ENCODE peak calls at places on chromosomes 3 and 15, in ten cellular contexts. A is fibroblast of lung, W is HCT116, C is osteoblast, H is IMR-90, S is hepatocyte, L is astrocyte, G is H9, O is endothelial cell of umbilical vein, X is PC-3. M is an unnamed sample.

GRCh38 chr3:143224731-143225130 is 105.2 kb downstream of the CHST2 start:
- DNase-seq in A (no peak), W (no peak), C (no peak), H (no peak), S (no peak), L (no peak), G (no peak), O (no peak), X (no peak), M (no peak)

GRCh38 chr3:4426782-4427344 is 40.2 kb downstream of the SUMF1 start:
- DNase-seq in A (peak; percentile 92), W (peak; percentile 3), C (peak; percentile 79), H (peak; percentile 91), S (peak; percentile 81), L (peak; percentile 79), G (no peak), O (peak; percentile 46), X (peak; percentile 93), M (peak; percentile 72)

GRCh38 chr3:197736491-197737318 is at the start of gene RUBCN:
- DNase-seq in A (peak; percentile 92), W (peak; percentile 85), C (peak; percentile 99), H (peak; percentile 92), S (peak; percentile 98), L (peak; percentile 91), G (peak; percentile 98), O (peak; percentile 97), X (peak; percentile 97), M (peak; percentile 96)

GRCh38 chr3:120102674-120103073 is 8.4 kb upstream of the GSK3B start:
- DNase-seq in A (no peak), W (no peak), C (no peak), H (no peak), S (no peak), L (no peak), G (no peak), O (no peak), X (peak; percentile 28), M (peak; percentile 91)

GRCh38 chr3:136250226-136250861 is at the start of gene PCCB:
- DNase-seq in A (peak; percentile 94), W (peak; percentile 90), C (peak; percentile 98), H (peak; percentile 93), S (peak; percentile 97), L (peak; percentile 86), G (peak; percentile 96), O (peak; percentile 96), X (peak; percentile 88), M (peak; percentile 95)

GRCh38 chr15:101242160-101242998 is 9.5 kb downstream of the CHSY1 start:
- DNase-seq in A (no peak), W (no peak), C (peak; percentile 87), H (peak; percentile 59), S (no peak), L (peak; percentile 68), G (no peak), O (no peak), X (no peak), M (peak; percentile 57)

GRCh38 chr15:69298354-69298696 is 387 bp upstream of the PAQR5 start:
- DNase-seq in A (no peak), W (no peak), C (peak; percentile 68), H (no peak), S (no peak), L (no peak), G (no peak), O (no peak), X (no peak), M (no peak)

GRCh38 chr3:7270731-7271130 is 409.8 kb downstream of the GRM7 start:
- DNase-seq in A (no peak), W (no peak), C (peak; percentile 58), H (no peak), S (no peak), L (no peak), G (no peak), O (no peak), X (no peak), M (no peak)

GRCh38 chr15:22918056-22918455 is 62.1 kb downstream of the CYFIP1 start:
- DNase-seq in A (peak; percentile 30), W (peak; percentile 23), C (peak; percentile 93), H (peak; percentile 45), S (no peak), L (peak; percentile 26), G (no peak), O (no peak), X (peak; percentile 84), M (peak; percentile 77)

GRCh38 chr3:58059349-58060321 is 51.4 kb downstream of the FLNB start:
- DNase-seq in A (peak; percentile 91), W (no peak), C (no peak), H (peak; percentile 99), S (peak; percentile 88), L (peak; percentile 92), G (no peak), O (peak; percentile 74), X (no peak), M (no peak)

GRCh38 chr3:31170932-31171670 is 276.6 kb upstream of the GADL1 start:
- DNase-seq in A (peak; percentile 73), W (no peak), C (peak; percentile 77), H (peak; percentile 91), S (no peak), L (peak; percentile 100), G (no peak), O (peak; percentile 21), X (no peak), M (peak; percentile 33)

GRCh38 chr15:40477703-40478269 is 7.0 kb downstream of the CHST14 start:
- DNase-seq in A (no peak), W (no peak), C (no peak), H (no peak), S (no peak), L (no peak), G (no peak), O (no peak), X (peak; percentile 40), M (no peak)

GRCh38 chr3:129119365-129120100 is 2.1 kb downstream of the RAB43 start:
- DNase-seq in A (no peak), W (no peak), C (peak; percentile 83), H (no peak), S (peak; percentile 85), L (no peak), G (no peak), O (peak; percentile 31), X (peak; percentile 8), M (peak; percentile 19)

GRCh38 chr3:123084192-123084591 is 17.4 kb downstream of the PDIA5 start:
- DNase-seq in A (no peak), W (no peak), C (no peak), H (no peak), S (no peak), L (no peak), G (peak; percentile 31), O (no peak), X (no peak), M (no peak)

GRCh38 chr3:183477801-183478456 is 49.5 kb upstream of the MCF2L2 start:
- DNase-seq in A (no peak), W (no peak), C (no peak), H (no peak), S (no peak), L (no peak), G (no peak), O (no peak), X (no peak), M (peak; percentile 24)

GRCh38 chr3:141255864-141256263 is 24.2 kb downstream of the PXYLP1 start:
- DNase-seq in A (no peak), W (no peak), C (no peak), H (no peak), S (no peak), L (no peak), G (peak; percentile 67), O (peak; percentile 6), X (no peak), M (no peak)

GRCh38 chr3:179589143-179589542 is 15.3 kb downstream of the MRPL47 start:
- DNase-seq in A (no peak), W (no peak), C (no peak), H (peak; percentile 73), S (no peak), L (peak; percentile 18), G (no peak), O (peak; percentile 36), X (no peak), M (no peak)

GRCh38 chr3:39476783-39477182 is 9.3 kb downstream of the MOBP start:
- DNase-seq in A (no peak), W (no peak), C (no peak), H (no peak), S (no peak), L (no peak), G (no peak), O (no peak), X (no peak), M (no peak)

GRCh38 chr15:82647045-82647834 is at the start of gene CPEB1:
- DNase-seq in A (peak; percentile 51), W (no peak), C (peak; percentile 93), H (peak; percentile 30), S (peak; percentile 68), L (no peak), G (peak; percentile 52), O (no peak), X (no peak), M (peak; percentile 6)
- TF ChIP-seq CTCF in A (peak; percentile 12), W (no peak), C (no peak), H (peak; percentile 16), S (peak; percentile 11), L (no peak), G (peak; percentile 29), O (no peak), X (no peak), M (no peak)

GRCh38 chr15:43748376-43748775 is 2.1 kb downstream of the PDIA3 start:
- DNase-seq in A (peak; percentile 36), W (no peak), C (peak; percentile 41), H (peak; percentile 24), S (no peak), L (no peak), G (no peak), O (no peak), X (peak; percentile 19), M (peak; percentile 4)
- H4K20me1 ChIP-seq in A (no peaks in the 10 kb centered on the region), W (peaks cover 13% of the 10 kb centered on the region), C (peaks cover 54% of the 10 kb centered on the region), H (peaks cover 64% of the 10 kb centered on the region), S (peaks cover 62% of the 10 kb centered on the region), L (peaks cover 64% of the 10 kb centered on the region), G (no peaks in the 10 kb centered on the region), O (peaks cover 12% of the 10 kb centered on the region), X (peaks cover 62% of the 10 kb centered on the region), M (peaks cover 11% of the 10 kb centered on the region)

GRCh38 chr3:177106594-177106993 is 90.7 kb downstream of the TBL1XR1 start:
- DNase-seq in A (no peak), W (no peak), C (no peak), H (no peak), S (no peak), L (no peak), G (no peak), O (no peak), X (no peak), M (no peak)
- TF ChIP-seq CTCF in A (no peak), W (no peak), C (no peak), H (no peak), S (no peak), L (no peak), G (no peak), O (no peak), X (no peak), M (no peak)

GRCh38 chr3:185770071-185770470 is 54.8 kb downstream of the IGF2BP2 start:
- DNase-seq in A (no peak), W (no peak), C (no peak), H (no peak), S (no peak), L (no peak), G (no peak), O (no peak), X (peak; percentile 30), M (no peak)
- H4K20me1 ChIP-seq in A (no peaks in the 10 kb centered on the region), W (peaks cover 26% of the 10 kb centered on the region), C (peaks cover 57% of the 10 kb centered on the region), H (peaks cover 96% of the 10 kb centered on the region), S (peaks cover 100% of the 10 kb centered on the region), L (peaks cover 89% of the 10 kb centered on the region), G (peaks cover 3% of the 10 kb centered on the region), O (no peaks in the 10 kb centered on the region), X (peaks cover 20% of the 10 kb centered on the region), M (no peaks in the 10 kb centered on the region)

GRCh38 chr3:32374788-32375595 is 16.7 kb upstream of the CMTM7 start:
- DNase-seq in A (peak; percentile 82), W (peak; percentile 63), C (no peak), H (peak; percentile 74), S (peak; percentile 81), L (peak; percentile 48), G (peak; percentile 73), O (peak; percentile 80), X (peak; percentile 92), M (peak; percentile 66)
- TF ChIP-seq CTCF in A (peak; percentile 51), W (peak; percentile 56), C (peak; percentile 67), H (peak; percentile 66), S (peak; percentile 64), L (peak; percentile 69), G (peak; percentile 84), O (peak; percentile 48), X (peak; percentile 85), M (peak; percentile 68)

M was measured in mammary epithelial cell.